ENCODE peak calls at places on chromosomes 1 and 21, in eight cellular contexts. K is fibroblast of villous mesenchyme, M is heart left ventricle, S is foreskin fibroblast, A is tibial nerve, R is B cell, Z is upper lobe of left lung, P is Calu3. L is an unnamed sample.

GRCh38 chr1:30159015-30159414 is 564.4 kb downstream of the MATN1 start:
- DNase-seq in R (no peak), A (no peak), Z (no peak), M (no peak), K (no peak), S (no peak), P (no peak), L (no peak)

GRCh38 chr1:5333326-5333725 is 658.9 kb downstream of the NPHP4 start:
- DNase-seq in R (no peak), Z (no peak), P (no peak), M (no peak), S (no peak), A (no peak), K (no peak), L (no peak)

GRCh38 chr1:237817277-237817676 is 73.4 kb downstream of the ZP4 start:
- DNase-seq in K (no peak), M (no peak), R (no peak), P (no peak), S (no peak), Z (no peak), A (no peak), L (no peak)

GRCh38 chr1:111193712-111194480 is 6.5 kb downstream of the DENND2D start:
- DNase-seq in R (no peak), K (no peak), S (no peak), Z (no peak), A (no peak), P (no peak), M (no peak), L (no peak)

GRCh38 chr1:172837816-172838680 is 179.1 kb downstream of the FASLG start:
- DNase-seq in A (no peak), M (no peak), Z (no peak), R (no peak), K (peak; percentile 56), S (no peak), P (no peak), L (peak; percentile 41)

GRCh38 chr1:22471078-22471477 is 19.4 kb downstream of the ZBTB40 start:
- DNase-seq in S (no peak), M (peak; percentile 55), K (peak; percentile 91), A (peak; percentile 26), Z (no peak), P (no peak), R (no peak), L (no peak)

GRCh38 chr1:185008746-185009360 is 34.5 kb upstream of the NIBAN1 start:
- DNase-seq in M (no peak), K (no peak), A (no peak), Z (no peak), S (no peak), P (no peak), R (no peak), L (no peak)

GRCh38 chr1:8879348-8880067 is 1.0 kb upstream of the ENO1 start:
- DNase-seq in K (no peak), R (no peak), A (peak; percentile 37), S (no peak), P (no peak), Z (no peak), M (no peak), L (no peak)

GRCh38 chr1:30169269-30169668 is 554.1 kb downstream of the MATN1 start:
- DNase-seq in S (no peak), M (no peak), Z (no peak), R (no peak), P (no peak), A (no peak), K (no peak), L (no peak)

GRCh38 chr1:209504571-209504970 is 78.9 kb upstream of the CAMK1G start:
- DNase-seq in S (no peak), M (no peak), A (no peak), Z (no peak), P (no peak), R (no peak), K (no peak), L (no peak)

GRCh38 chr1:39435597-39435996 is 55.8 kb upstream of the BMP8A start:
- DNase-seq in M (no peak), Z (no peak), K (no peak), R (no peak), A (no peak), S (no peak), P (no peak), L (no peak)

GRCh38 chr21:37530901-37531351 is 164.4 kb downstream of the DYRK1A start:
- DNase-seq in S (no peak), R (no peak), M (no peak), K (no peak), A (no peak), Z (no peak), P (no peak), L (no peak)

GRCh38 chr1:23469372-23469982 is 14.5 kb downstream of the ASAP3 start:
- DNase-seq in R (no peak), A (no peak), M (peak; percentile 38), S (no peak), K (no peak), P (no peak), Z (no peak), L (no peak)

GRCh38 chr1:18881642-18882431 is 20.5 kb downstream of the ALDH4A1 start:
- DNase-seq in A (no peak), S (no peak), R (no peak), M (no peak), K (no peak), Z (peak; percentile 79), P (no peak), L (no peak)

GRCh38 chr1:156489166-156489934 is 11.2 kb downstream of the MEF2D start:
- DNase-seq in K (no peak), M (peak; percentile 75), A (no peak), R (no peak), Z (no peak), S (no peak), P (no peak), L (peak; percentile 80)

GRCh38 chr21:36419996-36420395 is 34.8 kb downstream of the CHAF1B start:
- DNase-seq in Z (no peak), S (peak; percentile 77), M (peak; percentile 81), P (peak; percentile 81), R (peak; percentile 51), K (peak; percentile 92), A (peak; percentile 38), L (peak; percentile 62)

GRCh38 chr1:23578997-23579363 is 19.7 kb upstream of the ID3 start:
- DNase-seq in K (no peak), R (no peak), M (no peak), Z (no peak), A (no peak), P (no peak), S (no peak), L (peak; percentile 61)

GRCh38 chr1:10210841-10211804 is 753 bp downstream of the KIF1B start:
- DNase-seq in R (no peak), M (peak; percentile 93), P (peak; percentile 69), A (peak; percentile 86), K (peak; percentile 86), S (peak; percentile 97), Z (no peak), L (peak; percentile 53)

GRCh38 chr1:158019177-158019868 is 25.9 kb downstream of the KIRREL1 start:
- DNase-seq in A (peak; percentile 42), K (peak; percentile 92), R (no peak), P (peak; percentile 74), M (peak; percentile 67), S (peak; percentile 88), Z (no peak), L (no peak)

GRCh38 chr1:9840176-9840575 is 16.4 kb upstream of the CLSTN1 start:
- DNase-seq in S (no peak), K (no peak), A (no peak), M (no peak), R (no peak), P (no peak), Z (no peak), L (no peak)

GRCh38 chr1:228370941-228371740 is 35.5 kb downstream of the TRIM11 start:
- DNase-seq in A (no peak), R (peak; percentile 45), P (peak; percentile 72), M (peak; percentile 72), S (no peak), K (no peak), Z (peak; percentile 86), L (no peak)

GRCh38 chr1:14926214-14926613 is 227.3 kb upstream of the TMEM51 start:
- DNase-seq in M (no peak), P (no peak), K (peak; percentile 58), Z (no peak), R (no peak), S (no peak), A (no peak), L (no peak)

DNA sequence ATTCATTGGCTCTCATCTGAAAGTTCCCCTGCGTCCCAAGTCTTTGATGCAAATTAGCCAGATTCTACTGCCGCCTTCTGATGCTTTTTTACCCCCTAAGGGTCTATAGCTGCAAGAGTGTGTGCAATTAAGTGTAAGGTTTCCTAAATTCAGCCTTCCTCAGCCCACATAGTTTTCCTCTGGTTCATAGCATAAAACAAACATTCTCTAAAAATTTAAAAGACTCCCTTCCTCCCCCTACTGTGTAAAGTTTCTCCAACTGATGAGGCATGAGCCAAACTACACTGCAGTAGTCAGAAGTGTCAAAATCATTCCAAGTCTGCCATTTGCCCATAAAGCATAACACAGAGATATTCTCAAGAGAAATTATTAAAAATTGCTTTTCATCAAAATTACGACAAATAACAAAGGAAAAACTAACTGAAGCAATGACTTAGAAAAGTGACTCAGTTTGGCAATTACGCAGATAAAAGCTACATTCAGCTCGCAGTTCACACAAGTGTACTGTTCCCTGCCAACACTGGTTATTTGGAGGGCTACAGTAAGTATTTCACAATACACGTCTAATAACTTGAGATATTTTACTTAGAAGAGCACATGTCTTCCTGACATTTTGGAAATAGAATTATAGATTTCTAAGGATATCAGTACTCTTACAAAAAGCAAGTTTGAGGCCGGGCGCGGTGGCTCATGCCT is 15.4 kb downstream of the KCNH1 start:
- DNase-seq in M (no peak), A (no peak), R (no peak), Z (peak; percentile 10), P (no peak), S (peak; percentile 9), K (peak; percentile 18), L (no peak)
- TF ChIP-seq CTCF in M (no peak), A (no peak), R (no peak), Z (no peak), P (no peak), S (peak; percentile 6), K (no peak), L (no peak)

GRCh38 chr21:39087976-39088370 is 95.3 kb downstream of the PSMG1 start:
- DNase-seq in Z (no peak), R (no peak), K (no peak), M (no peak), P (no peak), A (no peak), S (no peak), L (no peak)
- TF ChIP-seq CTCF in Z (no peak), R (no peak), K (no peak), M (no peak), P (no peak), A (no peak), S (no peak), L (no peak)

GRCh38 chr21:45102391-45102932 is 28.1 kb downstream of the ADARB1 start:
- DNase-seq in M (no peak), R (no peak), K (peak; percentile 55), Z (no peak), S (peak; percentile 56), A (no peak), P (peak; percentile 45), L (no peak)
- TF ChIP-seq CTCF in M (peak; percentile 11), R (peak; percentile 45), K (peak; percentile 45), Z (peak; percentile 26), S (peak; percentile 47), A (peak; percentile 17), P (no peak), L (peak; percentile 56)

GRCh38 chr1:67126111-67126746 is 8.5 kb downstream of the C1orf141 start:
- DNase-seq in P (no peak), A (no peak), K (no peak), R (no peak), M (no peak), S (no peak), Z (no peak), L (no peak)
- TF ChIP-seq CTCF in P (no peak), A (no peak), K (peak; percentile 5), R (no peak), M (no peak), S (peak; percentile 7), Z (no peak), L (no peak)

L was measured in activated CD8-positive, alpha-beta T cell treated with anti-CD3 and anti-CD28 coated beads for 36 hours.